ENCODE peak calls at places on chromosome 21, in nine cellular contexts. H is ovary, C is RWPE2, W is left lung, O is MM.1S, X is SJSA1, Q is suprapubic skin, T is mammary epithelial cell, Y is stomach. F is an unnamed sample. For H3K36me3 and H3K9me3, the result is how much of the 10 kb centered on the place peaks cover.

GRCh38 chr21:46442938-46443337 is 15.8 kb upstream of the DIP2A start:
- DNase-seq in H (no peak), C (no peak), W (no peak), O (no peak), X (no peak), Q (no peak), T (no peak), Y (no peak), F (peak)

GRCh38 chr21:46361937-46362336 is 38.0 kb downstream of the PCNT start:
- DNase-seq in H (no peak), C (no peak), W (no peak), O (no peak), X (no peak), Q (no peak), T (no peak), Y (no peak), F (no peak)

GRCh38 chr21:45421846-45422775 is 17.1 kb downstream of the COL18A1 start:
- DNase-seq in H (peak), C (peak), W (no peak), O (no peak), X (no peak), Q (no peak), T (no peak), Y (no peak), F (peak)

GRCh38 chr21:46159390-46159789 is 4.0 kb upstream of the FTCD start:
- DNase-seq in H (peak), C (peak), W (no peak), O (no peak), X (no peak), Q (peak), T (peak), Y (peak), F (no peak)

GRCh38 chr21:29347274-29347681 is 48.6 kb downstream of the BACH1 start:
- DNase-seq in H (no peak), C (no peak), W (no peak), O (no peak), X (no peak), Q (no peak), T (no peak), Y (no peak), F (no peak)

GRCh38 chr21:40800126-40800525 is 46.8 kb downstream of the DSCAM start:
- DNase-seq in H (no peak), C (no peak), W (no peak), O (no peak), X (no peak), Q (no peak), T (no peak), Y (no peak), F (no peak)

GRCh38 chr21:19810779-19811178 is 1187.4 kb upstream of the NCAM2 start:
- DNase-seq in H (no peak), C (no peak), W (no peak), O (no peak), X (no peak), Q (no peak), T (no peak), Y (no peak), F (no peak)

GRCh38 chr21:34100789-34101188 is 27.4 kb downstream of the MRPS6 start:
- DNase-seq in H (no peak), C (no peak), W (no peak), O (no peak), X (no peak), Q (no peak), T (no peak), Y (no peak), F (no peak)

GRCh38 chr21:25369524-25370300 is 237.6 kb downstream of the MRPL39 start:
- DNase-seq in H (no peak), C (no peak), W (no peak), O (no peak), X (no peak), Q (no peak), T (no peak), Y (no peak), F (no peak)

GRCh38 chr21:44897326-44898010 is 23.2 kb downstream of the ITGB2 start:
- DNase-seq in H (no peak), C (no peak), W (no peak), O (no peak), X (peak), Q (no peak), T (no peak), Y (peak), F (peak)

GRCh38 chr21:38806942-38807284 is 1.2 kb downstream of the ETS2 start:
- DNase-seq in H (no peak), C (no peak), W (no peak), O (no peak), X (no peak), Q (no peak), T (no peak), Y (no peak), F (no peak)

GRCh38 chr21:45511661-45512431 is 30.4 kb downstream of the SLC19A1 start:
- DNase-seq in H (peak), C (peak), W (peak), O (no peak), X (no peak), Q (peak), T (no peak), Y (peak), F (peak)

GRCh38 chr21:45834821-45835293 is 146.7 kb upstream of the COL6A1 start:
- DNase-seq in H (no peak), C (no peak), W (no peak), O (no peak), X (no peak), Q (peak), T (no peak), Y (no peak), F (no peak)

GRCh38 chr21:24594082-24594481 is 1013.2 kb downstream of the MRPL39 start:
- DNase-seq in H (no peak), C (no peak), W (no peak), O (no peak), X (no peak), Q (no peak), T (no peak), Y (no peak), F (no peak)

GRCh38 chr21:20265704-20266368 is 732.4 kb upstream of the NCAM2 start:
- DNase-seq in H (no peak), C (no peak), W (no peak), O (no peak), X (no peak), Q (no peak), T (no peak), Y (no peak), F (no peak)

GRCh38 chr21:41666641-41667051 is 100.2 kb downstream of the RIPK4 start:
- DNase-seq in H (no peak), C (no peak), W (no peak), O (no peak), X (peak), Q (no peak), T (no peak), Y (no peak), F (no peak)

GRCh38 chr21:45284456-45284741 is 3.3 kb downstream of the POFUT2 start:
- DNase-seq in H (peak), C (no peak), W (peak), O (no peak), X (no peak), Q (no peak), T (no peak), Y (peak), F (peak)

GRCh38 chr21:44815852-44816628 is 1.8 kb downstream of the SUMO3 start:
- DNase-seq in H (peak), C (no peak), W (no peak), O (no peak), X (no peak), Q (no peak), T (no peak), Y (no peak), F (no peak)

GRCh38 chr21:41197582-41197981 is 29.6 kb downstream of the BACE2 start:
- DNase-seq in H (no peak), C (no peak), W (no peak), O (no peak), X (no peak), Q (no peak), T (no peak), Y (no peak), F (no peak)

GRCh38 chr21:17798796-17799195 is 20.4 kb downstream of the C21orf91 start:
- DNase-seq in H (no peak), C (no peak), W (no peak), O (no peak), X (no peak), Q (no peak), T (no peak), Y (no peak), F (no peak)

GRCh38 chr21:41857771-41858300 is 21.3 kb downstream of the PRDM15 start:
- DNase-seq in H (no peak), C (no peak), W (no peak), O (no peak), X (no peak), Q (peak), T (no peak), Y (no peak), F (no peak)

GRCh38 chr21:41953249-41953830 is 478 bp downstream of the C2CD2 start:
- DNase-seq in H (peak), C (no peak), W (no peak), O (no peak), X (no peak), Q (no peak), T (peak), Y (peak), F (no peak)

GRCh38 chr21:23939369-23940065 is 1667.8 kb downstream of the MRPL39 start:
- DNase-seq in H (no peak), C (no peak), W (no peak), O (peak), X (no peak), Q (no peak), T (no peak), Y (no peak), F (no peak)

GRCh38 chr21:41111681-41112080 is 56.3 kb upstream of the BACE2 start:
- DNase-seq in H (no peak), C (no peak), W (no peak), O (no peak), X (no peak), Q (no peak), T (no peak), Y (no peak), F (no peak)

GRCh38 chr21:41675574-41675973 is 91.3 kb downstream of the RIPK4 start:
- DNase-seq in H (no peak), C (no peak), W (no peak), O (no peak), X (no peak), Q (no peak), T (no peak), Y (no peak), F (no peak)

GRCh38 chr21:45596704-45597318 is 46.7 kb upstream of the PCBP3 start:
- DNase-seq in H (peak), C (peak), W (peak), O (peak), X (peak), Q (peak), T (peak), Y (peak), F (peak)

GRCh38 chr21:33293811-33294216 is 27.6 kb downstream of the IL10RB start:
- DNase-seq in H (no peak), C (no peak), W (no peak), O (peak), X (no peak), Q (no peak), T (no peak), Y (no peak), F (no peak)

GRCh38 chr21:45541221-45542039 is 810 bp downstream of the SLC19A1 start:
- DNase-seq in H (peak), C (peak), W (peak), O (peak), X (peak), Q (peak), T (peak), Y (peak), F (peak)

GRCh38 chr21:44761011-44761729 is 40.5 kb downstream of the UBE2G2 start:
- DNase-seq in H (no peak), C (peak), W (no peak), O (peak), X (peak), Q (peak), T (no peak), Y (no peak), F (no peak)

GRCh38 chr21:16794944-16795343 is 717.9 kb upstream of the CXADR start:
- DNase-seq in H (peak), C (no peak), W (no peak), O (no peak), X (peak), Q (no peak), T (peak), Y (no peak), F (no peak)

GRCh38 chr21:45829566-45830147 is 151.9 kb upstream of the COL6A1 start:
- DNase-seq in H (no peak), C (no peak), W (no peak), O (no peak), X (no peak), Q (no peak), T (no peak), Y (no peak), F (no peak)

DNA sequence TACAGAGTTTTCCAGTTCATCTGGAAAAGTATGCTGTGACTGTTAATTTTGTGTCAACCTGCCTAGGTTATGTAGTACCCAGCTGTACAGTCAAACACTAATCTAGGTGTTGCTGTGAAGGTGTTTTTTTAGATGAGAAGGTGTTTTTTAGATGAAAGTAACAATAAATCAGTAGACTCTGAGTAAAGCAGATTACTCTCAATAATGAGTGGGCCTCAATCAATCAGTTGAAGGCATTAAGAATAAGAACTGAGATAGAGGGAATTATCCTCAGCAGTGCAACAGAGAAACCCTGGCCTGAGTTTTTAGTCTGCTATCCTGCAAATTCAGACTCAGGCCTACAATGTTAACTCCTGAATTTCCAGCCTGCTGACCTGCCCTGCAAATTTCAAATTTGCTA is 33.5 kb downstream of the SCAF4 start:
- DNase-seq in H (no peak), C (no peak), W (no peak), O (no peak), X (no peak), Q (no peak), T (no peak), Y (no peak), F (no peak)
- H3K36me3 ChIP-seq in H (under half), C (half or more), W (half or more), O (under half), X (half or more), Q (half or more), T (half or more), Y (half or more), F (half or more)

DNA sequence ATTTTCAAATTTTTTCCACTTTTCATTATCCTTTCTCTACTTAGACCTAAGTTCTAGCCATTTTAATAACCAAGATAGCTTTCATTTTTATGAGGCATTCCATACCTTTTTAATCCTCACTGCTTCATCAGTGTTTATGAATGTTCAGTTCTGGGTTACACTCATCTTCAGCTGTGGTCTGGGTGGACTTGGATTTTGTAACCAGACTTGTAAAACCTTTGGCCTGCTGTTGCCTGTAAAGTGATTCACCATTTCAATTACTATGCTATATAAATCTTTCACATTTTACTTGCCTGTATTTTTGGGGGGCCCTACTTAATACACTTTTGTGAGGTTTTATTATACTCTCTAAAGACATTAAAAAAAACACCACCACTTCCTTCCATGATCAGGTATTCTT is 46.2 kb downstream of the USP25 start:
- DNase-seq in H (no peak), C (no peak), W (no peak), O (no peak), X (no peak), Q (no peak), T (peak), Y (no peak), F (no peak)
- H3K9me3 ChIP-seq in H (under half), C (under half), W (under half), O (under half), X (under half), Q (under half), T (under half), Y (under half), F (under half)

DNA sequence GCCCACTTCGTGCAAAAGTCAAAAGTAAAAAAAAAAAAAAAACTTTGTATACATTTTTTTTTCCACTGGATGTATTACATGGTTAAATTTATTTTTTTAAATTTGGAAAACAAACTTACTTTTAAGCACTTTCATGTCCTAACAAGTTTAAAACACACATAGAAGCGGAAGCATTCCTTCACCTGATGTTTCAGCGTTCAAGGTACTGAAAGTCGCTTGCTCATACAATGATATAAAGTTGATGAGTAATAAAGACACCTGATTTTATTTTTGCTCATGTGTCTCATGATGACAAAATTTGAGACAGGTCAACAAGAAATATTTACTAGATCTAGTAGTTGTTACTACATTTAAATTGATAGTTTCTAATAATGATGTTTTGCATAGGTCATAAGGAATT is 35.5 kb downstream of the ADAMTS1 start:
- DNase-seq in H (no peak), C (no peak), W (no peak), O (no peak), X (no peak), Q (no peak), T (no peak), Y (no peak), F (no peak)
- H3K27ac ChIP-seq in H (no peak), C (no peak), W (no peak), O (no peak), X (peak), Q (no peak), T (no peak), Y (no peak), F (no peak)

DNA sequence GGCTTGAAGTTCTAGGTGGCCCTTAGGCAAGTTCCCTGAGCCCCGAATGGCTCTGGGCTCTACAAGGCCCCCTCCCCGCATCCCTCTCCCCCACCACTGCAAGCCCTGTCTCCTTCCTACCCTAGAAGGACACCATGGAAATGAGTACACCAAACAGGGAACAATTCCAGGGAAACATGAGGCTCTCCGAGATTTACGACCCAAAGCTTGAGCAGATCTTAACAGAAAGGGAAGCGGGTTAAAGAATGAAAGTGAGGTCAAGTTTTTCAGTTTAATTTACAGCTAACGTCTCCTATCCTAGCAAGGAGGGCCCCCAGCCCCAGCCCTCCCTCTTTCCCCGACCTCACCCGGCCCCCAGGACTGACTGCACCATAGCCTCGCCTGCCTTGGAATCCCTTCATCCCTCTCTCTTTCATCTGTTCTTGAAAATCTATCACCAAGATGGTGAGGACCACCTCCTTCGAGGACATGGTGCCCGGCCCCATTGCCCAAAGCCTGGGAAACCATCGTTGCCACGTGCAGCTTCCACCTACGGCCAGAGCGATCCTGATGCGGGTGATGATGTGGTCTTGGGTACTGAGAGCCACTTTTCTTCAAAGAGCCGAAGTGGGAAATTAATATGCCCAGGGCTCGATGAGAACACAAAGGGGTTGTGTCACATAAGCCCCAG is 30.5 kb downstream of the SIM2 start:
- DNase-seq in H (no peak), C (no peak), W (no peak), O (no peak), X (no peak), Q (no peak), T (no peak), Y (peak), F (no peak)
- H3K36me3 ChIP-seq in H (under half), C (half or more), W (under half), O (under half), X (under half), Q (under half), T (under half), Y (under half), F (under half)

GRCh38 chr21:43274022-43274945 is 105.5 kb downstream of the CRYAA start:
- DNase-seq in H (no peak), C (peak), W (no peak), O (no peak), X (no peak), Q (no peak), T (no peak), Y (no peak), F (peak)
- H3K9me3 ChIP-seq in H (under half), C (under half), W (under half), O (under half), X (under half), Q (under half), T (under half), Y (under half), F (under half)

GRCh38 chr21:35521293-35521692 is 472.2 kb upstream of the RUNX1 start:
- DNase-seq in H (no peak), C (no peak), W (no peak), O (no peak), X (no peak), Q (no peak), T (no peak), Y (no peak), F (no peak)
- H3K27ac ChIP-seq in H (no peak), C (no peak), W (no peak), O (no peak), X (no peak), Q (no peak), T (no peak), Y (no peak), F (no peak)